ENCODE peak calls at places on chromosomes 12 and 14, in nine cellular contexts. J is CD8-positive, alpha-beta memory T cell; W is psoas muscle; A is activated T-cell treated with anti-CD3 and anti-CD28 coated beads for 1 hour; V is AG04450; U is stimulated activated effector memory CD8-positive, alpha-beta T cell treated with anti-CD3 and anti-CD28 coated beads, Interleukin-12 subunit alpha, Interleukin-12 subunit beta, amount 100 ng/mL, for 72 hours; O is EL; H is A549; C is NCI-H774. S is an unnamed sample.

GRCh38 chr14:38404100-38404541 is 148.2 kb upstream of the CLEC14A start:
- DNase-seq in V (peak), W (no peak), C (no peak), J (no peak), O (peak), U (no peak), A (no peak), H (no peak), S (no peak)

GRCh38 chr14:23910081-23910875 is 43.3 kb upstream of the DHRS4 start:
- DNase-seq in C (no peak), V (peak), A (no peak), U (no peak), O (peak), H (peak), J (no peak), W (no peak), S (no peak)

GRCh38 chr12:71135812-71136176 is 22.0 kb downstream of the TSPAN8 start:
- DNase-seq in W (no peak), C (no peak), O (no peak), J (no peak), A (no peak), H (no peak), U (no peak), V (no peak), S (no peak)

GRCh38 chr12:52524241-52524897 is 4.2 kb upstream of the KRT5 start:
- DNase-seq in U (no peak), J (no peak), W (no peak), A (no peak), V (no peak), H (no peak), C (no peak), O (no peak), S (no peak)

GRCh38 chr12:107912421-107913004 is 138.0 kb downstream of the ASCL4 start:
- DNase-seq in C (peak), H (peak), O (peak), J (peak), W (peak), A (peak), V (no peak), U (peak), S (no peak)

GRCh38 chr12:94753071-94753779 is 102.9 kb upstream of the TMCC3 start:
- DNase-seq in J (no peak), A (no peak), O (no peak), U (no peak), V (no peak), H (no peak), C (no peak), W (peak), S (peak)

GRCh38 chr14:88163731-88164255 is 158.9 kb downstream of the GPR65 start:
- DNase-seq in V (no peak), U (no peak), O (no peak), W (no peak), H (no peak), J (no peak), C (no peak), A (no peak), S (no peak)

GRCh38 chr12:72214163-72214562 is 58.0 kb upstream of the TRHDE start:
- DNase-seq in A (no peak), J (no peak), C (no peak), U (no peak), W (no peak), H (no peak), V (no peak), O (no peak), S (no peak)

GRCh38 chr12:25384038-25384953 is 133.6 kb upstream of the KRAS start:
- DNase-seq in O (peak), C (no peak), A (no peak), V (no peak), J (no peak), H (peak), U (no peak), W (no peak), S (peak)

GRCh38 chr14:93285048-93285447 is 47.8 kb downstream of the BTBD7 start:
- DNase-seq in W (no peak), J (no peak), A (no peak), C (no peak), U (no peak), H (no peak), O (no peak), V (no peak), S (no peak)

GRCh38 chr12:107461222-107461980 is 224.2 kb upstream of the PWP1 start:
- DNase-seq in V (peak), W (no peak), H (no peak), J (no peak), O (peak), C (no peak), A (no peak), U (no peak), S (peak)

GRCh38 chr12:53252349-53252916 is 15.7 kb upstream of the ESPL1 start:
- DNase-seq in A (no peak), U (no peak), O (no peak), V (no peak), W (no peak), H (no peak), J (no peak), C (no peak), S (no peak)

GRCh38 chr12:45282411-45282810 is 66.5 kb downstream of the ANO6 start:
- DNase-seq in C (no peak), U (no peak), O (no peak), V (no peak), J (no peak), W (no peak), A (no peak), H (no peak), S (no peak)

GRCh38 chr14:62347658-62348057 is 585.4 kb downstream of the SNAPC1 start:
- DNase-seq in H (no peak), O (no peak), A (no peak), C (no peak), V (no peak), W (no peak), J (no peak), U (no peak), S (no peak)

GRCh38 chr14:91872517-91873470 is 5.5 kb upstream of the TC2N start:
- DNase-seq in U (no peak), V (peak), H (peak), A (no peak), J (peak), O (no peak), W (peak), C (no peak), S (no peak)

GRCh38 chr12:88035271-88035906 is 6.2 kb upstream of the C12orf50 start:
- DNase-seq in O (peak), C (peak), H (peak), W (peak), U (peak), A (peak), V (peak), J (peak), S (no peak)

S was measured in retinal pigment epithelial cell.